ENCODE peak calls at places on chromosomes 7 and 10, in five cellular contexts. Y, R, Q, S and D are unnamed samples.

GRCh38 chr10:77393821-77394501 is 243.6 kb downstream of the KCNMA1 start:
- DNase-seq in Y (no peak), R (no peak), Q (no peak), S (no peak), D (no peak)

GRCh38 chr10:110843031-110843430 is 28.7 kb upstream of the PDCD4 start:
- DNase-seq in Y (no peak), R (no peak), Q (no peak), S (peak), D (no peak)

GRCh38 chr7:99224263-99224947 is 16.5 kb upstream of the KPNA7 start:
- DNase-seq in Y (peak), R (peak), Q (no peak), S (peak), D (no peak)

GRCh38 chr10:113169853-113170455 is 219.9 kb downstream of the TCF7L2 start:
- DNase-seq in Y (no peak), R (no peak), Q (no peak), S (no peak), D (no peak)

GRCh38 chr7:102262536-102262935 is 24.1 kb upstream of the SH2B2 start:
- DNase-seq in Y (no peak), R (no peak), Q (no peak), S (no peak), D (no peak)

GRCh38 chr10:52951819-52952218 is 179.2 kb upstream of the MBL2 start:
- DNase-seq in Y (peak), R (peak), Q (no peak), S (peak), D (no peak)

GRCh38 chr7:117041822-117042221 is 88.5 kb downstream of the ST7 start:
- DNase-seq in Y (no peak), R (no peak), Q (no peak), S (no peak), D (no peak)

GRCh38 chr7:32218741-32219283 is 148.6 kb upstream of the PDE1C start:
- DNase-seq in Y (no peak), R (no peak), Q (no peak), S (no peak), D (no peak)

GRCh38 chr10:35336084-35336831 is at the start of gene CCNY:
- DNase-seq in Y (peak), R (peak), Q (peak), S (peak), D (peak)

GRCh38 chr10:77173615-77174461 is 463.8 kb downstream of the KCNMA1 start:
- DNase-seq in Y (peak), R (peak), Q (peak), S (peak), D (peak)

GRCh38 chr7:155533120-155533826 is 13.1 kb downstream of the CNPY1 start:
- DNase-seq in Y (no peak), R (no peak), Q (no peak), S (no peak), D (no peak)

GRCh38 chr10:126583507-126584200 is 86.8 kb downstream of the C10orf90 start:
- DNase-seq in Y (no peak), R (no peak), Q (no peak), S (no peak), D (no peak)

GRCh38 chr7:43204081-43204480 is 91.6 kb downstream of the HECW1 start:
- DNase-seq in Y (peak), R (no peak), Q (no peak), S (no peak), D (no peak)

GRCh38 chr7:122136639-122137253 is 7.3 kb downstream of the AASS start:
- DNase-seq in Y (no peak), R (no peak), Q (no peak), S (no peak), D (no peak)

GRCh38 chr10:22476601-22477364 is 131.5 kb downstream of the SPAG6 start:
- DNase-seq in Y (no peak), R (no peak), Q (no peak), S (no peak), D (no peak)

GRCh38 chr10:89392974-89393373 is 551 bp downstream of the IFIT1 start:
- DNase-seq in Y (peak), R (no peak), Q (no peak), S (peak), D (peak)

GRCh38 chr10:12564173-12564572 is 214.8 kb downstream of the CAMK1D start:
- DNase-seq in Y (no peak), R (no peak), Q (no peak), S (no peak), D (no peak)

GRCh38 chr7:94907420-94908203 is at the start of gene PPP1R9A:
- DNase-seq in Y (peak), R (peak), Q (peak), S (peak), D (no peak)

GRCh38 chr7:148941598-148942280 is 57.6 kb upstream of the EZH2 start:
- DNase-seq in Y (peak), R (peak), Q (peak), S (peak), D (peak)

GRCh38 chr7:28044825-28045224 is 135.8 kb downstream of the JAZF1 start:
- DNase-seq in Y (no peak), R (no peak), Q (no peak), S (no peak), D (no peak)

GRCh38 chr10:132492323-132493035 is 45.1 kb upstream of the INPP5A start:
- DNase-seq in Y (no peak), R (no peak), Q (peak), S (peak), D (peak)

GRCh38 chr10:6072215-6072941 is 10.2 kb upstream of the IL2RA start:
- DNase-seq in Y (no peak), R (no peak), Q (no peak), S (no peak), D (no peak)

GRCh38 chr7:156677655-156678054 is 37.1 kb downstream of the RNF32 start:
- DNase-seq in Y (no peak), R (no peak), Q (no peak), S (no peak), D (no peak)

GRCh38 chr10:112491144-112491543 is 44.1 kb downstream of the VTI1A start:
- DNase-seq in Y (no peak), R (no peak), Q (no peak), S (no peak), D (no peak)

GRCh38 chr10:114698271-114699185 is 40.5 kb upstream of the ABLIM1 start:
- DNase-seq in Y (no peak), R (no peak), Q (no peak), S (no peak), D (no peak)

GRCh38 chr10:24034571-24034970 is 174.4 kb upstream of the KIAA1217 start:
- DNase-seq in Y (peak), R (no peak), Q (no peak), S (no peak), D (no peak)

GRCh38 chr7:79489371-79489770 is 35.9 kb upstream of the MAGI2 start:
- DNase-seq in Y (no peak), R (no peak), Q (no peak), S (no peak), D (no peak)

GRCh38 chr7:98191668-98192431 is 19.4 kb upstream of the BHLHA15 start:
- DNase-seq in Y (no peak), R (no peak), Q (no peak), S (no peak), D (no peak)

GRCh38 chr7:144399946-144400345 is 3.5 kb downstream of the NOBOX start:
- DNase-seq in Y (no peak), R (no peak), Q (no peak), S (no peak), D (no peak)

GRCh38 chr10:5813091-5813340 is 218 bp downstream of the GDI2 start:
- DNase-seq in Y (no peak), R (no peak), Q (no peak), S (no peak), D (no peak)

GRCh38 chr7:158396301-158396905 is 191.2 kb downstream of the PTPRN2 start:
- DNase-seq in Y (peak), R (no peak), Q (no peak), S (no peak), D (no peak)

GRCh38 chr7:537911-538634 is 18.4 kb upstream of the PDGFA start:
- DNase-seq in Y (peak), R (peak), Q (no peak), S (peak), D (no peak)

GRCh38 chr10:22148956-22149355 is 68.9 kb downstream of the EBLN1 start:
- DNase-seq in Y (no peak), R (no peak), Q (no peak), S (no peak), D (no peak)

GRCh38 chr7:571096-572012 is 51.7 kb upstream of the PDGFA start:
- DNase-seq in Y (no peak), R (no peak), Q (no peak), S (no peak), D (no peak)

GRCh38 chr7:112908106-112908505 is 117.9 kb upstream of the TMEM168 start:
- DNase-seq in Y (no peak), R (no peak), Q (no peak), S (no peak), D (no peak)

GRCh38 chr10:108970016-108970415 is 953.3 kb downstream of the XPNPEP1 start:
- DNase-seq in Y (peak), R (no peak), Q (no peak), S (no peak), D (no peak)

DNA sequence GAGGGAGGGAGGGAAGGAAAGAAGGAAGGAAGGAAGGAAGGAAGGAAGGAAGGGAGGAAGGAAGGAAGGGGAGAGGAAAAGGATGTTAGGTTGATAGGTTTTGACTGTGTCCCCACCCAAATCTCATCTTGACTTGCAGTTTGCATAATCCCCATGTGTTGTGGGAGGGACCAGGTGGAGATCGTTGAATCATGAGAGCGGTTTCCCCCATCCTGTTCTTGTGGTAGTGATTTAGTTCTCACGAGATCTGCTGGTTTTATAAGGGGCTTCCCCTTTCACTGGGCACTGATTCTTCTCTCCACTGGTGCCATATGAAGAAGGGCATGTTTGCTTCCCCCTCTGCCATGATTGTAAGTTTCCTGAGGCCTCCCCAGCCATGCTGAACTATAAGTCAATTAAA is 15.1 kb upstream of the NUDCD3 start:
- DNase-seq in Y (no peak), R (no peak), Q (no peak), S (no peak), D (no peak)
- TF ChIP-seq EP300 in Y (no peak), R (no peak), Q (no peak), S (no peak), D (no peak)

GRCh38 chr10:71467569-71468362 is 71.0 kb downstream of the CDH23 start:
- DNase-seq in Y (no peak), R (no peak), Q (no peak), S (no peak), D (no peak)

GRCh38 chr10:71467161-71467560 is 70.4 kb downstream of the CDH23 start:
- DNase-seq in Y (no peak), R (no peak), Q (no peak), S (no peak), D (no peak)

GRCh38 chr10:71466330-71466729 is 69.6 kb downstream of the CDH23 start:
- DNase-seq in Y (no peak), R (no peak), Q (no peak), S (no peak), D (no peak)

GRCh38 chr10:71463111-71463510 is 66.4 kb downstream of the CDH23 start:
- DNase-seq in Y (no peak), R (no peak), Q (no peak), S (no peak), D (no peak)

DNA sequence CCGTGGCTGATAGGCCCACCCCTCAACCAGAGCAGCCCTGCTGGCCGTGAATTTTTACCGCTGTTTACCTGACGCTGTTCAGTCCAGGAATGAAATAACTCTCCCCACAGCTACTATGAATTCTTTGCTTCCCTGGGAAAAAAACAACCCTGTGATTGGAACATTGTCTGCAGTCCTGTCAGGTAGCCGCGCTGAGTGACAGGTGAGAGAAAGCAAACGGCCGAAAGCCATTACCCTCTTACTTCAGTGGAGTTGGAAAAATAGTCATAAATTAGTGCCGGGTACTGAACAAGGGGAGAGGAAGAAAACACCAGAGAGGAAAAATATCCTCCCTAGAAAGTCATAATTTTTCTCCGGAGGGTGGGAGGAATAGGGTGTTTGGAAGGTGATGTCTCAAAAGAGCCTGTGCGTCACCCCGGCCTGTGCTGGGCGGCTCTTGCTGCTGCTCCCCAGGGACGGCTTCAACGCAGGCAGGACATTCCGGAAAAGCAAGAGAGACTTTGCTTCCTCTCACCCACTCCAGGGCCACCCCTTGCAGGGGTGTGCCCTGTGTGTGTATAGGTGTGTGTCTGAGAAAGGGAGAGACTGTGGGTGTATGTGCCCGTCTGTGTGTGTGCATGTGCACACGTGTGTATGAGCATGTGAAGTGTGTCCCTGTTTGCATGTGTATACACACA is 69.0 kb downstream of the CDH23 start:
- DNase-seq in Y (no peak), R (no peak), Q (no peak), S (no peak), D (no peak)
- TF ChIP-seq EP300 in Y (no peak), R (no peak), Q (no peak), S (no peak), D (no peak)

GRCh38 chr10:499991-500390 is 189.5 kb downstream of the DIP2C start:
- DNase-seq in Y (no peak), R (no peak), Q (no peak), S (no peak), D (no peak)

GRCh38 chr10:498760-499435 is 190.6 kb downstream of the DIP2C start:
- DNase-seq in Y (no peak), R (no peak), Q (no peak), S (no peak), D (no peak)

GRCh38 chr10:500876-501275 is 188.6 kb downstream of the DIP2C start:
- DNase-seq in Y (no peak), R (no peak), Q (no peak), S (no peak), D (no peak)

GRCh38 chr10:497289-497688 is 192.2 kb downstream of the DIP2C start:
- DNase-seq in Y (no peak), R (no peak), Q (no peak), S (no peak), D (no peak)

GRCh38 chr10:497898-498451 is 191.5 kb downstream of the DIP2C start:
- DNase-seq in Y (no peak), R (no peak), Q (no peak), S (no peak), D (no peak)
- TF ChIP-seq EP300 in Y (no peak), R (no peak), Q (no peak), S (peak), D (no peak)

DNA sequence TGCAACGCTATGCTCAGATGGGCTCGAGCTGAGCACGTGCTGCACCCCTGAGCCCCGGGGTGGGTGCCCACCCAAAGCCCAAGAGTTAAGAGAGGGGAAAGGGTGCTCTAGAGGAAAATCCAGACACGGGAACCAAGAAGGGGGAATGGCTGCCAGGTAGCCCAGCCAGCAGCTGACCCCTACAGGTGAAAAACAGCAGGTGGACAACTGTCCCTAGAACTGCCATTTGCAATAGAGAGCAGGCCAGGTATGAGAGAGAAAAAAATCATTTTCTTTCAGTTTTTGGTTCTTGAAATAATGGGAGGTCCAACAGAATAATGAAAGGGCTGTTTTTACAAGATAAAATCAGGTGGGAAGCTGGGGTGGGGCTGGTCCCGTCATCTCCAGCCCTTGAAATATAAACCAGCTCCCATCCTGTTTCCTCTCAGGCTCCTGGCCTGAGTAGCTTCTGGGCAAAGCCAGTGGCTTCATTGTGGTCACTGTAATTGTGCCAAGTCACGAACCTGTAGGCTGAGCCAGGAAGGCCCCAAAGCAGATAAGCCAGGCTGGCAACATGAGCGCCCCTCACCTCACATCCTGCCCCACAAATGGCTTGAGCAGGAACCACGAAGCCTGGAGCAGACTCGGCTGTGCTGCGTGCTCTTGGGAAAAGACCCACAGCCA is 257.8 kb downstream of the SNX10 start:
- DNase-seq in Y (no peak), R (peak), Q (no peak), S (no peak), D (no peak)
- TF ChIP-seq EP300 in Y (no peak), R (no peak), Q (no peak), S (no peak), D (no peak)

DNA sequence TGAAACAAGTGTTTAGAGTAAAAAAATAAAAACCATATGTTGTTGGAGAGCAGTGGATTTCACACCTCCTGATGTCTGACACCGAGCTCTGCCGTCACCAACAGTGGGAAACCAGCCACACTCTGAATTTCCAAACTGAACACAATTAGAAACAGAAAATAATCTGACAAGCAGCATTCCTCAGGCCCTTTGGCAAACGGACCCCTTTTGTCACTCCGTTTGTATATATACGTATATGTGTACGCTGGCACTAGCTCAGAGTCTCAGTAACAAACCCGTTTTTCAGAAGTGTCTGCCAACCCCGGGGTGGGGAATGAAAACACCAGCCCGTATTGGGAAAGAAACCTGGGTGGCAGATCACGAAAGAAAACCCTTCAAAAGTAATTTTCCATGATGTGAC is 32.5 kb downstream of the TACC2 start:
- DNase-seq in Y (no peak), R (peak), Q (no peak), S (no peak), D (no peak)
- TF ChIP-seq EP300 in Y (no peak), R (no peak), Q (no peak), S (no peak), D (no peak)

GRCh38 chr10:123394382-123394781 is 240.2 kb downstream of the BUB3 start:
- DNase-seq in Y (no peak), R (no peak), Q (no peak), S (no peak), D (no peak)

GRCh38 chr10:123395906-123396305 is 241.7 kb downstream of the BUB3 start:
- DNase-seq in Y (no peak), R (no peak), Q (no peak), S (no peak), D (no peak)

GRCh38 chr10:123398756-123399155 is 244.6 kb downstream of the BUB3 start:
- DNase-seq in Y (no peak), R (no peak), Q (no peak), S (no peak), D (no peak)

GRCh38 chr10:123399276-123399839 is 245.2 kb downstream of the BUB3 start:
- DNase-seq in Y (no peak), R (no peak), Q (no peak), S (no peak), D (no peak)

GRCh38 chr10:123398180-123398591 is 244.0 kb downstream of the BUB3 start:
- DNase-seq in Y (no peak), R (no peak), Q (no peak), S (peak), D (no peak)
- TF ChIP-seq EP300 in Y (no peak), R (no peak), Q (no peak), S (no peak), D (no peak)

GRCh38 chr10:44908071-44908709 is 2.9 kb upstream of the TMEM72 start:
- DNase-seq in Y (no peak), R (no peak), Q (no peak), S (no peak), D (no peak)
- TF ChIP-seq EP300 in Y (no peak), R (no peak), Q (no peak), S (no peak), D (no peak)

DNA sequence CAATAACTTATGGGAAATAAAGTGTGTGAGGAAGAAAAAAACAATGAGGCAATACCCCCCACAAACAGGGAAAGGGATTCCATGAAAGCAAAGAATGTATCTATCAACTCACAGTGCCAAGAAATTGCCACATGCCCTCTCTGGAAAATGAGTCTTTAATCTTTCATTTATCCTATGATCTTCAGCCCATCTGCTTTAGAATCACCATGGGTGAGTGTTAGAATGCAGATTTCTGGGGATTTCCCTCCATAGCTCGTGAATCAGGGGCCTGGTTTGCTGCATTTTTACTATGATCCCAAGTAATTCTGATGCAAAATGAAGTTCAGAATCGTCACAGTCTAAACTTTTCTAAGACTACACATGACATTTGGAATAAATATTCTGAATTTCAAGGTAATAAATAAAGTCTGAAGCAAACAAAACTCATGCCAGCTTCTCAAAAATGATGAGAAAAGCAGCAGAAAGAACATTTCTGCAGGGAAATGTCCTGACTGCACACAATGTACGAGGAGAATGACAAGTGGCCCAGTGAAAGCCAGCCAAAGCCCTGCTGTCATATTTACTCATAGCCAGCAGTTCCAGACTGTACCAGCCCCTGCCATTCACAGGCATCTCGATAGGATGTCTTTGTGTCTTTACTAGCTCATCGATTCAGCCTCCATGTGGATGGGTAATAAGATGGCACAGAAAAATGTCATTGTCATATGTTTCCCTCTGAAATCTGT is 167.1 kb downstream of the ELMO1 start:
- DNase-seq in Y (no peak), R (no peak), Q (no peak), S (no peak), D (no peak)
- TF ChIP-seq EP300 in Y (no peak), R (no peak), Q (no peak), S (no peak), D (peak)